ENCODE peak calls at places on chromosomes 5 and 9, in nine cellular contexts. K is heart left ventricle; E is NCI-H1436; O is Ammon's horn; T is BE2C; M is endothelial cell; V is left cardiac atrium; F is central memory CD4-positive, alpha-beta T cell; J is T-helper 1 cell. Y is an unnamed sample.

GRCh38 chr9:110599468-110599867 is 19.9 kb upstream of the SVEP1 start:
- DNase-seq in K (no peak), E (no peak), M (no peak), F (no peak), O (no peak), T (peak), V (no peak), J (no peak), Y (no peak)

GRCh38 chr5:19047277-19047676 is 940.7 kb downstream of the CDH18 start:
- DNase-seq in O (no peak), F (no peak), T (no peak), M (no peak), J (no peak), V (no peak), K (no peak), E (no peak), Y (no peak)

GRCh38 chr5:172334641-172335040 is 51.1 kb upstream of the UBTD2 start:
- DNase-seq in O (no peak), T (no peak), J (no peak), F (no peak), V (no peak), M (no peak), K (no peak), E (no peak), Y (no peak)

GRCh38 chr5:78653031-78653430 is 4.5 kb upstream of the LHFPL2 start:
- DNase-seq in F (no peak), O (no peak), E (no peak), K (no peak), J (no peak), V (no peak), T (no peak), M (no peak), Y (no peak)

GRCh38 chr5:110288766-110289165 is 437.7 kb downstream of the TMEM232 start:
- DNase-seq in O (no peak), M (no peak), F (no peak), K (no peak), V (no peak), T (no peak), E (no peak), J (no peak), Y (no peak)

GRCh38 chr9:89716559-89716958 is 111.7 kb downstream of the GADD45G start:
- DNase-seq in V (no peak), K (no peak), J (no peak), F (no peak), M (no peak), O (no peak), E (no peak), T (no peak), Y (no peak)

GRCh38 chr9:694499-695154 is 146.9 kb upstream of the DMRT1 start:
- DNase-seq in K (peak), E (no peak), M (no peak), O (peak), T (no peak), F (no peak), J (no peak), V (peak), Y (no peak)

GRCh38 chr9:85685081-85685480 is 56.7 kb downstream of the AGTPBP1 start:
- DNase-seq in K (no peak), V (no peak), E (no peak), M (no peak), J (no peak), T (no peak), F (no peak), O (no peak), Y (no peak)

GRCh38 chr5:129672006-129672405 is 75.9 kb upstream of the MINAR2 start:
- DNase-seq in V (no peak), K (no peak), T (no peak), F (no peak), M (no peak), E (no peak), O (no peak), J (no peak), Y (no peak)

GRCh38 chr5:138246334-138246733 is 28.1 kb downstream of the GFRA3 start:
- DNase-seq in V (no peak), T (no peak), O (no peak), M (no peak), E (no peak), J (no peak), K (no peak), F (no peak), Y (no peak)

GRCh38 chr5:65041296-65042158 is 272.8 kb downstream of the CWC27 start:
- DNase-seq in F (no peak), O (no peak), M (no peak), V (peak), E (no peak), K (peak), T (no peak), J (no peak), Y (no peak)

GRCh38 chr9:136923881-136924280 is 20.7 kb downstream of the FBXW5 start:
- DNase-seq in K (no peak), T (no peak), F (no peak), V (no peak), E (no peak), J (no peak), M (no peak), O (no peak), Y (peak)

GRCh38 chr9:117097761-117098160 is 317.1 kb downstream of the ASTN2 start:
- DNase-seq in V (no peak), F (no peak), O (no peak), E (no peak), M (no peak), K (no peak), T (no peak), J (no peak), Y (no peak)

GRCh38 chr5:127878174-127878750 is 175.1 kb downstream of the CCDC192 start:
- DNase-seq in K (peak), F (no peak), O (peak), M (peak), E (peak), T (peak), J (peak), V (peak), Y (no peak)

GRCh38 chr5:18220631-18221030 is 586.4 kb downstream of the TAF11L14 start:
- DNase-seq in E (no peak), K (no peak), F (no peak), J (no peak), O (no peak), T (no peak), M (no peak), V (no peak), Y (no peak)

GRCh38 chr9:18947772-18948391 is 85.1 kb downstream of the SAXO1 start:
- DNase-seq in K (no peak), F (no peak), V (no peak), E (no peak), T (peak), O (peak), J (no peak), M (no peak), Y (peak)

GRCh38 chr5:1643651-1644392 is 120.1 kb upstream of the LPCAT1 start:
- DNase-seq in M (no peak), F (no peak), O (no peak), V (no peak), K (no peak), J (no peak), E (no peak), T (no peak), Y (no peak)

GRCh38 chr5:39459091-39459490 is 34.3 kb upstream of the DAB2 start:
- DNase-seq in M (no peak), V (no peak), F (no peak), K (no peak), O (no peak), E (no peak), J (no peak), T (no peak), Y (no peak)

GRCh38 chr9:135579356-135579755 is 17.8 kb downstream of the PAEP start:
- DNase-seq in T (no peak), M (no peak), V (no peak), K (no peak), O (no peak), J (no peak), E (no peak), F (no peak), Y (no peak)

GRCh38 chr9:21252727-21253547 is 13.1 kb upstream of the IFNA14 start:
- DNase-seq in E (no peak), F (peak), V (peak), J (peak), O (peak), M (peak), K (peak), T (no peak), Y (peak)

GRCh38 chr9:31355159-31355882 is 1029.1 kb upstream of the ACO1 start:
- DNase-seq in T (no peak), F (no peak), K (no peak), V (no peak), O (no peak), E (no peak), J (no peak), M (no peak), Y (no peak)

GRCh38 chr5:169721771-169722170 is 84.7 kb downstream of the DOCK2 start:
- DNase-seq in V (no peak), T (no peak), M (no peak), O (no peak), F (no peak), E (no peak), K (no peak), J (no peak), Y (no peak)

GRCh38 chr9:82488702-82489578 is 500.4 kb downstream of the SPATA31D1 start:
- DNase-seq in M (no peak), T (peak), O (peak), E (no peak), V (peak), J (no peak), F (no peak), K (no peak), Y (peak)

GRCh38 chr5:150567031-150567680 is 59.2 kb downstream of the NDST1 start:
- DNase-seq in E (no peak), J (no peak), M (no peak), T (no peak), F (no peak), K (no peak), O (no peak), V (no peak), Y (no peak)

GRCh38 chr5:68398146-68398812 is 182.7 kb downstream of the PIK3R1 start:
- DNase-seq in T (no peak), M (no peak), K (no peak), F (no peak), E (no peak), O (no peak), J (no peak), V (no peak), Y (no peak)

GRCh38 chr5:143851383-143851782 is 39.4 kb downstream of the HMHB1 start:
- DNase-seq in V (no peak), E (no peak), F (no peak), T (no peak), K (no peak), M (no peak), J (no peak), O (no peak), Y (no peak)